ENCODE peak calls at places on chromosomes 6 and 20, in ten cellular contexts. One of them, this sample, is unnamed.

GRCh38 chr6:144586986-144587385 is 301.9 kb downstream of the UTRN start:
- DNase-seq in activated naive CD4-positive, alpha-beta T cell treated with anti-CD3 and anti-CD28 coated beads, Interleukin-2, amount 10 ng/mL, durations not matched to agents 7 days and 5 days: no peak
- DNase-seq in activated CD8-positive, alpha-beta T cell treated with anti-CD3 and anti-CD28 coated beads for 36 hours: no peak
- DNase-seq in HepG2: no peak
- DNase-seq in HuH-7.5: no peak
- DNase-seq in naive thymus-derived CD4-positive, alpha-beta T cell: no peak
- DNase-seq in ACHN: no peak
- DNase-seq in GM20000: no peak
- DNase-seq in activated CD4-positive, CD25-positive, alpha-beta regulatory T cell: no peak
- DNase-seq in occipital lobe: no peak
- DNase-seq in this sample: no peak

GRCh38 chr6:112291161-112291762 is 36.9 kb upstream of the LAMA4 start:
- DNase-seq in activated CD8-positive, alpha-beta T cell treated with anti-CD3 and anti-CD28 coated beads for 36 hours: no peak
- DNase-seq in naive thymus-derived CD4-positive, alpha-beta T cell: no peak
- DNase-seq in HuH-7.5: no peak
- DNase-seq in ACHN: no peak
- DNase-seq in HepG2: no peak
- DNase-seq in occipital lobe: no peak
- DNase-seq in activated CD4-positive, CD25-positive, alpha-beta regulatory T cell: no peak
- DNase-seq in GM20000: no peak
- DNase-seq in activated naive CD4-positive, alpha-beta T cell treated with anti-CD3 and anti-CD28 coated beads, Interleukin-2, amount 10 ng/mL, durations not matched to agents 7 days and 5 days: no peak
- DNase-seq in this sample: no peak

GRCh38 chr6:54294965-54295532 is 13.2 kb upstream of the TINAG start:
- DNase-seq in activated CD8-positive, alpha-beta T cell treated with anti-CD3 and anti-CD28 coated beads for 36 hours: no peak
- DNase-seq in activated CD4-positive, CD25-positive, alpha-beta regulatory T cell: no peak
- DNase-seq in HuH-7.5: no peak
- DNase-seq in GM20000: no peak
- DNase-seq in naive thymus-derived CD4-positive, alpha-beta T cell: no peak
- DNase-seq in HepG2: no peak
- DNase-seq in activated naive CD4-positive, alpha-beta T cell treated with anti-CD3 and anti-CD28 coated beads, Interleukin-2, amount 10 ng/mL, durations not matched to agents 7 days and 5 days: no peak
- DNase-seq in occipital lobe: no peak
- DNase-seq in ACHN: no peak
- DNase-seq in this sample: no peak

GRCh38 chr6:3324262-3324942 is 65.7 kb downstream of the PSMG4 start:
- DNase-seq in HepG2: peak; percentile 17
- DNase-seq in ACHN: peak; percentile 50
- DNase-seq in activated naive CD4-positive, alpha-beta T cell treated with anti-CD3 and anti-CD28 coated beads, Interleukin-2, amount 10 ng/mL, durations not matched to agents 7 days and 5 days: no peak
- DNase-seq in occipital lobe: no peak
- DNase-seq in GM20000: peak; percentile 65
- DNase-seq in HuH-7.5: no peak
- DNase-seq in naive thymus-derived CD4-positive, alpha-beta T cell: no peak
- DNase-seq in activated CD8-positive, alpha-beta T cell treated with anti-CD3 and anti-CD28 coated beads for 36 hours: peak; percentile 76
- DNase-seq in activated CD4-positive, CD25-positive, alpha-beta regulatory T cell: no peak
- DNase-seq in this sample: no peak

GRCh38 chr20:10654630-10655029 is 19.2 kb downstream of the JAG1 start:
- DNase-seq in GM20000: peak; percentile 37
- DNase-seq in HepG2: no peak
- DNase-seq in HuH-7.5: no peak
- DNase-seq in ACHN: no peak
- DNase-seq in activated CD4-positive, CD25-positive, alpha-beta regulatory T cell: no peak
- DNase-seq in naive thymus-derived CD4-positive, alpha-beta T cell: no peak
- DNase-seq in activated CD8-positive, alpha-beta T cell treated with anti-CD3 and anti-CD28 coated beads for 36 hours: no peak
- DNase-seq in occipital lobe: no peak
- DNase-seq in activated naive CD4-positive, alpha-beta T cell treated with anti-CD3 and anti-CD28 coated beads, Interleukin-2, amount 10 ng/mL, durations not matched to agents 7 days and 5 days: no peak
- DNase-seq in this sample: no peak

GRCh38 chr20:8777866-8778265 is 291.0 kb upstream of the PLCB4 start:
- DNase-seq in activated naive CD4-positive, alpha-beta T cell treated with anti-CD3 and anti-CD28 coated beads, Interleukin-2, amount 10 ng/mL, durations not matched to agents 7 days and 5 days: no peak
- DNase-seq in HuH-7.5: no peak
- DNase-seq in activated CD4-positive, CD25-positive, alpha-beta regulatory T cell: no peak
- DNase-seq in ACHN: no peak
- DNase-seq in naive thymus-derived CD4-positive, alpha-beta T cell: no peak
- DNase-seq in activated CD8-positive, alpha-beta T cell treated with anti-CD3 and anti-CD28 coated beads for 36 hours: no peak
- DNase-seq in GM20000: no peak
- DNase-seq in occipital lobe: no peak
- DNase-seq in HepG2: no peak
- DNase-seq in this sample: no peak

GRCh38 chr6:3001773-3002293 is 2.1 kb downstream of the NQO2 start:
- DNase-seq in activated CD8-positive, alpha-beta T cell treated with anti-CD3 and anti-CD28 coated beads for 36 hours: no peak
- DNase-seq in ACHN: peak; percentile 73
- DNase-seq in occipital lobe: no peak
- DNase-seq in GM20000: peak; percentile 73
- DNase-seq in HuH-7.5: peak; percentile 44
- DNase-seq in HepG2: peak; percentile 85
- DNase-seq in activated naive CD4-positive, alpha-beta T cell treated with anti-CD3 and anti-CD28 coated beads, Interleukin-2, amount 10 ng/mL, durations not matched to agents 7 days and 5 days: no peak
- DNase-seq in activated CD4-positive, CD25-positive, alpha-beta regulatory T cell: no peak
- DNase-seq in naive thymus-derived CD4-positive, alpha-beta T cell: no peak
- DNase-seq in this sample: no peak

GRCh38 chr20:57464642-57465211 is 60.2 kb downstream of the CTCFL start:
- DNase-seq in GM20000: no peak
- DNase-seq in activated CD8-positive, alpha-beta T cell treated with anti-CD3 and anti-CD28 coated beads for 36 hours: peak; percentile 30
- DNase-seq in HuH-7.5: peak; percentile 80
- DNase-seq in activated CD4-positive, CD25-positive, alpha-beta regulatory T cell: no peak
- DNase-seq in naive thymus-derived CD4-positive, alpha-beta T cell: no peak
- DNase-seq in activated naive CD4-positive, alpha-beta T cell treated with anti-CD3 and anti-CD28 coated beads, Interleukin-2, amount 10 ng/mL, durations not matched to agents 7 days and 5 days: no peak
- DNase-seq in HepG2: peak; percentile 81
- DNase-seq in occipital lobe: no peak
- DNase-seq in ACHN: peak; percentile 25
- DNase-seq in this sample: no peak

GRCh38 chr20:7358670-7359069 is 581.6 kb downstream of the HAO1 start:
- DNase-seq in activated CD4-positive, CD25-positive, alpha-beta regulatory T cell: no peak
- DNase-seq in naive thymus-derived CD4-positive, alpha-beta T cell: no peak
- DNase-seq in ACHN: no peak
- DNase-seq in HepG2: no peak
- DNase-seq in HuH-7.5: no peak
- DNase-seq in activated naive CD4-positive, alpha-beta T cell treated with anti-CD3 and anti-CD28 coated beads, Interleukin-2, amount 10 ng/mL, durations not matched to agents 7 days and 5 days: no peak
- DNase-seq in activated CD8-positive, alpha-beta T cell treated with anti-CD3 and anti-CD28 coated beads for 36 hours: no peak
- DNase-seq in GM20000: no peak
- DNase-seq in occipital lobe: no peak
- DNase-seq in this sample: no peak

GRCh38 chr20:62829231-62830230 is 12.7 kb downstream of the COL9A3 start:
- DNase-seq in occipital lobe: no peak
- DNase-seq in naive thymus-derived CD4-positive, alpha-beta T cell: no peak
- DNase-seq in ACHN: no peak
- DNase-seq in activated naive CD4-positive, alpha-beta T cell treated with anti-CD3 and anti-CD28 coated beads, Interleukin-2, amount 10 ng/mL, durations not matched to agents 7 days and 5 days: no peak
- DNase-seq in HepG2: no peak
- DNase-seq in activated CD4-positive, CD25-positive, alpha-beta regulatory T cell: no peak
- DNase-seq in activated CD8-positive, alpha-beta T cell treated with anti-CD3 and anti-CD28 coated beads for 36 hours: no peak
- DNase-seq in HuH-7.5: no peak
- DNase-seq in GM20000: no peak
- DNase-seq in this sample: no peak

GRCh38 chr6:122913558-122913957 is 82.5 kb upstream of the CLVS2 start:
- DNase-seq in activated CD4-positive, CD25-positive, alpha-beta regulatory T cell: no peak
- DNase-seq in HuH-7.5: no peak
- DNase-seq in activated CD8-positive, alpha-beta T cell treated with anti-CD3 and anti-CD28 coated beads for 36 hours: no peak
- DNase-seq in activated naive CD4-positive, alpha-beta T cell treated with anti-CD3 and anti-CD28 coated beads, Interleukin-2, amount 10 ng/mL, durations not matched to agents 7 days and 5 days: no peak
- DNase-seq in GM20000: no peak
- DNase-seq in HepG2: no peak
- DNase-seq in ACHN: no peak
- DNase-seq in occipital lobe: no peak
- DNase-seq in naive thymus-derived CD4-positive, alpha-beta T cell: no peak
- DNase-seq in this sample: no peak

GRCh38 chr6:135481786-135482369 is 15.7 kb downstream of the AHI1 start:
- DNase-seq in occipital lobe: no peak
- DNase-seq in HepG2: no peak
- DNase-seq in naive thymus-derived CD4-positive, alpha-beta T cell: no peak
- DNase-seq in GM20000: no peak
- DNase-seq in activated CD4-positive, CD25-positive, alpha-beta regulatory T cell: no peak
- DNase-seq in HuH-7.5: no peak
- DNase-seq in activated naive CD4-positive, alpha-beta T cell treated with anti-CD3 and anti-CD28 coated beads, Interleukin-2, amount 10 ng/mL, durations not matched to agents 7 days and 5 days: no peak
- DNase-seq in activated CD8-positive, alpha-beta T cell treated with anti-CD3 and anti-CD28 coated beads for 36 hours: no peak
- DNase-seq in ACHN: peak; percentile 35
- DNase-seq in this sample: no peak

GRCh38 chr6:88870728-88871330 is 92.6 kb downstream of the RNGTT start:
- DNase-seq in HuH-7.5: no peak
- DNase-seq in activated naive CD4-positive, alpha-beta T cell treated with anti-CD3 and anti-CD28 coated beads, Interleukin-2, amount 10 ng/mL, durations not matched to agents 7 days and 5 days: peak; percentile 59
- DNase-seq in occipital lobe: no peak
- DNase-seq in activated CD8-positive, alpha-beta T cell treated with anti-CD3 and anti-CD28 coated beads for 36 hours: peak; percentile 56
- DNase-seq in ACHN: peak; percentile 67
- DNase-seq in naive thymus-derived CD4-positive, alpha-beta T cell: no peak
- DNase-seq in GM20000: peak; percentile 24
- DNase-seq in activated CD4-positive, CD25-positive, alpha-beta regulatory T cell: no peak
- DNase-seq in HepG2: peak; percentile 50
- DNase-seq in this sample: no peak

This sample was measured in activated T-helper 1 cell treated with anti-CD3 and anti-CD28 coated beads, Interleukin-2, amount 50 U/mL, for 16 hours.